ENCODE peak calls at places on chromosomes 13 and 19, in nine cellular contexts. One of them, this sample, is unnamed.
A peak's percentile ranks its signal among the peaks of the same experiment; 100 is the strongest.

GRCh38 chr19:41612483-41612882 is 14.4 kb downstream of the CEACAM4 start:
- DNase-seq in fibroblast of lung: no peak
- DNase-seq in SK-N-SH: no peak
- DNase-seq in AG09309: no peak
- DNase-seq in thyroid gland: no peak
- DNase-seq in GM12865: no peak
- DNase-seq in fibroblast of the aortic adventitia: no peak
- DNase-seq in lung: peak; percentile 29
- DNase-seq in prostate gland: no peak
- DNase-seq in this sample: no peak

GRCh38 chr19:53910170-53910518 is 1.1 kb downstream of the CACNG7 start:
- DNase-seq in GM12865: no peak
- DNase-seq in fibroblast of lung: no peak
- DNase-seq in lung: no peak
- DNase-seq in prostate gland: no peak
- DNase-seq in fibroblast of the aortic adventitia: peak; percentile 30
- DNase-seq in AG09309: no peak
- DNase-seq in SK-N-SH: peak; percentile 78
- DNase-seq in thyroid gland: no peak
- DNase-seq in this sample: peak; percentile 31

GRCh38 chr13:109577191-109577700 is 209.1 kb downstream of the IRS2 start:
- DNase-seq in AG09309: no peak
- DNase-seq in SK-N-SH: no peak
- DNase-seq in fibroblast of the aortic adventitia: no peak
- DNase-seq in lung: no peak
- DNase-seq in prostate gland: no peak
- DNase-seq in thyroid gland: no peak
- DNase-seq in fibroblast of lung: no peak
- DNase-seq in GM12865: no peak
- DNase-seq in this sample: no peak

GRCh38 chr19:3979289-3979673 is 6.0 kb downstream of the EEF2 start:
- DNase-seq in SK-N-SH: peak; percentile 11
- DNase-seq in GM12865: no peak
- DNase-seq in lung: no peak
- DNase-seq in AG09309: no peak
- DNase-seq in prostate gland: no peak
- DNase-seq in fibroblast of lung: no peak
- DNase-seq in fibroblast of the aortic adventitia: no peak
- DNase-seq in thyroid gland: no peak
- DNase-seq in this sample: no peak

GRCh38 chr19:19659646-19660245 is 3.7 kb downstream of the ATP13A1 start:
- DNase-seq in thyroid gland: no peak
- DNase-seq in SK-N-SH: no peak
- DNase-seq in prostate gland: no peak
- DNase-seq in AG09309: no peak
- DNase-seq in fibroblast of lung: no peak
- DNase-seq in fibroblast of the aortic adventitia: no peak
- DNase-seq in GM12865: no peak
- DNase-seq in lung: no peak
- DNase-seq in this sample: no peak

GRCh38 chr13:105343134-105343806 is 1192.2 kb downstream of the EFNB2 start:
- DNase-seq in AG09309: no peak
- DNase-seq in fibroblast of lung: peak; percentile 42
- DNase-seq in thyroid gland: peak; percentile 11
- DNase-seq in fibroblast of the aortic adventitia: peak; percentile 22
- DNase-seq in GM12865: no peak
- DNase-seq in SK-N-SH: no peak
- DNase-seq in prostate gland: no peak
- DNase-seq in lung: no peak
- DNase-seq in this sample: no peak

GRCh38 chr13:78595819-78596700 is 7.3 kb downstream of the POU4F1 start:
- DNase-seq in GM12865: no peak
- DNase-seq in thyroid gland: no peak
- DNase-seq in SK-N-SH: peak; percentile 84
- DNase-seq in AG09309: no peak
- DNase-seq in prostate gland: no peak
- DNase-seq in fibroblast of lung: peak; percentile 10
- DNase-seq in fibroblast of the aortic adventitia: no peak
- DNase-seq in lung: no peak
- DNase-seq in this sample: no peak

GRCh38 chr13:105334211-105334610 is 1201.3 kb downstream of the EFNB2 start:
- DNase-seq in lung: no peak
- DNase-seq in fibroblast of the aortic adventitia: peak; percentile 40
- DNase-seq in AG09309: peak; percentile 43
- DNase-seq in fibroblast of lung: peak; percentile 51
- DNase-seq in thyroid gland: no peak
- DNase-seq in GM12865: no peak
- DNase-seq in SK-N-SH: no peak
- DNase-seq in prostate gland: no peak
- DNase-seq in this sample: peak; percentile 41

GRCh38 chr13:49530452-49530851 is 34.7 kb downstream of the PHF11 start:
- DNase-seq in thyroid gland: peak; percentile 45
- DNase-seq in prostate gland: no peak
- DNase-seq in GM12865: peak; percentile 72
- DNase-seq in fibroblast of lung: no peak
- DNase-seq in SK-N-SH: no peak
- DNase-seq in AG09309: no peak
- DNase-seq in lung: no peak
- DNase-seq in fibroblast of the aortic adventitia: no peak
- DNase-seq in this sample: no peak

GRCh38 chr19:1106841-1107654 is 3.3 kb downstream of the GPX4 start:
- DNase-seq in AG09309: no peak
- DNase-seq in lung: no peak
- DNase-seq in fibroblast of the aortic adventitia: peak; percentile 67
- DNase-seq in fibroblast of lung: peak; percentile 51
- DNase-seq in prostate gland: no peak
- DNase-seq in GM12865: peak; percentile 56
- DNase-seq in SK-N-SH: no peak
- DNase-seq in thyroid gland: no peak
- DNase-seq in this sample: peak; percentile 61

GRCh38 chr13:97327521-97328221 is 105.5 kb downstream of the MBNL2 start:
- DNase-seq in GM12865: no peak
- DNase-seq in fibroblast of lung: no peak
- DNase-seq in thyroid gland: no peak
- DNase-seq in AG09309: no peak
- DNase-seq in SK-N-SH: no peak
- DNase-seq in fibroblast of the aortic adventitia: peak; percentile 86
- DNase-seq in lung: no peak
- DNase-seq in prostate gland: no peak
- DNase-seq in this sample: no peak

GRCh38 chr19:12237143-12237839 is 57.4 kb downstream of the ZNF44 start:
- DNase-seq in thyroid gland: no peak
- DNase-seq in fibroblast of the aortic adventitia: no peak
- DNase-seq in fibroblast of lung: no peak
- DNase-seq in lung: no peak
- DNase-seq in AG09309: no peak
- DNase-seq in prostate gland: no peak
- DNase-seq in SK-N-SH: no peak
- DNase-seq in GM12865: no peak
- DNase-seq in this sample: no peak

GRCh38 chr13:77698211-77699058 is 948 bp downstream of the SLAIN1 start:
- DNase-seq in prostate gland: peak; percentile 25
- DNase-seq in GM12865: peak; percentile 65
- DNase-seq in AG09309: no peak
- DNase-seq in thyroid gland: peak; percentile 49
- DNase-seq in lung: peak; percentile 37
- DNase-seq in SK-N-SH: peak; percentile 72
- DNase-seq in fibroblast of the aortic adventitia: no peak
- DNase-seq in fibroblast of lung: peak; percentile 5
- DNase-seq in this sample: peak; percentile 3

GRCh38 chr13:107803822-107804495 is 411.4 kb downstream of the LIG4 start:
- DNase-seq in thyroid gland: no peak
- DNase-seq in lung: no peak
- DNase-seq in AG09309: no peak
- DNase-seq in fibroblast of lung: no peak
- DNase-seq in SK-N-SH: no peak
- DNase-seq in fibroblast of the aortic adventitia: no peak
- DNase-seq in prostate gland: no peak
- DNase-seq in GM12865: no peak
- DNase-seq in this sample: no peak

GRCh38 chr13:52812941-52813340 is 35.5 kb downstream of the PCDH8 start:
- DNase-seq in fibroblast of lung: no peak
- DNase-seq in prostate gland: no peak
- DNase-seq in fibroblast of the aortic adventitia: no peak
- DNase-seq in lung: no peak
- DNase-seq in AG09309: no peak
- DNase-seq in SK-N-SH: no peak
- DNase-seq in GM12865: peak; percentile 20
- DNase-seq in thyroid gland: no peak
- DNase-seq in this sample: no peak

GRCh38 chr13:52806029-52806428 is 42.4 kb downstream of the PCDH8 start:
- DNase-seq in thyroid gland: no peak
- DNase-seq in fibroblast of lung: no peak
- DNase-seq in SK-N-SH: no peak
- DNase-seq in AG09309: no peak
- DNase-seq in fibroblast of the aortic adventitia: no peak
- DNase-seq in lung: no peak
- DNase-seq in prostate gland: no peak
- DNase-seq in GM12865: no peak
- DNase-seq in this sample: no peak

GRCh38 chr13:52808842-52809219 is 39.6 kb downstream of the PCDH8 start:
- DNase-seq in GM12865: no peak
- DNase-seq in SK-N-SH: no peak
- DNase-seq in lung: no peak
- DNase-seq in AG09309: no peak
- DNase-seq in thyroid gland: no peak
- DNase-seq in prostate gland: no peak
- DNase-seq in fibroblast of the aortic adventitia: no peak
- DNase-seq in fibroblast of lung: no peak
- DNase-seq in this sample: no peak

GRCh38 chr13:52804202-52804641 is 44.2 kb downstream of the PCDH8 start:
- DNase-seq in lung: no peak
- DNase-seq in fibroblast of lung: no peak
- DNase-seq in thyroid gland: no peak
- DNase-seq in prostate gland: no peak
- DNase-seq in AG09309: no peak
- DNase-seq in SK-N-SH: peak; percentile 30
- DNase-seq in GM12865: no peak
- DNase-seq in fibroblast of the aortic adventitia: peak; percentile 63
- DNase-seq in this sample: no peak

GRCh38 chr13:52809310-52809769 is 39.1 kb downstream of the PCDH8 start:
- DNase-seq in GM12865: peak; percentile 66
- DNase-seq in thyroid gland: peak; percentile 72
- DNase-seq in fibroblast of the aortic adventitia: peak; percentile 60
- DNase-seq in SK-N-SH: peak; percentile 93
- DNase-seq in fibroblast of lung: peak; percentile 35
- DNase-seq in lung: peak; percentile 51
- DNase-seq in AG09309: peak; percentile 1
- DNase-seq in prostate gland: peak; percentile 56
- DNase-seq in this sample: peak; percentile 48
- TF ChIP-seq CTCF in GM12865: peak; percentile 83
- TF ChIP-seq CTCF in thyroid gland: peak; percentile 73
- TF ChIP-seq CTCF in fibroblast of the aortic adventitia: peak; percentile 33
- TF ChIP-seq CTCF in SK-N-SH: peak; percentile 78
- TF ChIP-seq CTCF in fibroblast of lung: no peak
- TF ChIP-seq CTCF in lung: no peak
- TF ChIP-seq CTCF in AG09309: peak; percentile 26
- TF ChIP-seq CTCF in prostate gland: peak; percentile 41
- TF ChIP-seq CTCF in this sample: peak; percentile 10

GRCh38 chr19:28631931-28632330 is 581.0 kb downstream of the UQCRFS1 start:
- DNase-seq in thyroid gland: no peak
- DNase-seq in fibroblast of the aortic adventitia: no peak
- DNase-seq in lung: no peak
- DNase-seq in prostate gland: no peak
- DNase-seq in GM12865: no peak
- DNase-seq in fibroblast of lung: no peak
- DNase-seq in AG09309: no peak
- DNase-seq in SK-N-SH: no peak
- DNase-seq in this sample: no peak

GRCh38 chr19:28632357-28633076 is 580.4 kb downstream of the UQCRFS1 start:
- DNase-seq in fibroblast of lung: no peak
- DNase-seq in lung: no peak
- DNase-seq in fibroblast of the aortic adventitia: no peak
- DNase-seq in SK-N-SH: no peak
- DNase-seq in AG09309: no peak
- DNase-seq in GM12865: peak; percentile 28
- DNase-seq in thyroid gland: no peak
- DNase-seq in prostate gland: no peak
- DNase-seq in this sample: no peak

GRCh38 chr19:28634031-28634328 is 579.0 kb downstream of the UQCRFS1 start:
- DNase-seq in AG09309: no peak
- DNase-seq in prostate gland: no peak
- DNase-seq in fibroblast of lung: no peak
- DNase-seq in lung: no peak
- DNase-seq in SK-N-SH: no peak
- DNase-seq in GM12865: no peak
- DNase-seq in thyroid gland: no peak
- DNase-seq in fibroblast of the aortic adventitia: no peak
- DNase-seq in this sample: no peak

GRCh38 chr19:28634837-28635236 is 578.1 kb downstream of the UQCRFS1 start:
- DNase-seq in GM12865: no peak
- DNase-seq in SK-N-SH: no peak
- DNase-seq in lung: no peak
- DNase-seq in AG09309: no peak
- DNase-seq in fibroblast of lung: no peak
- DNase-seq in thyroid gland: no peak
- DNase-seq in prostate gland: no peak
- DNase-seq in fibroblast of the aortic adventitia: no peak
- DNase-seq in this sample: no peak

GRCh38 chr19:28633223-28634030 is 579.5 kb downstream of the UQCRFS1 start:
- DNase-seq in AG09309: peak; percentile 39
- DNase-seq in lung: peak; percentile 54
- DNase-seq in GM12865: peak; percentile 64
- DNase-seq in fibroblast of lung: peak; percentile 38
- DNase-seq in thyroid gland: no peak
- DNase-seq in prostate gland: no peak
- DNase-seq in fibroblast of the aortic adventitia: peak; percentile 78
- DNase-seq in SK-N-SH: peak; percentile 52
- DNase-seq in this sample: peak; percentile 85
- H3K4me3 ChIP-seq in AG09309: no peak overlapping the region
- H3K4me3 ChIP-seq in lung: no peak overlapping the region
- H3K4me3 ChIP-seq in GM12865: no peak overlapping the region
- H3K4me3 ChIP-seq in fibroblast of lung: no peak overlapping the region
- H3K4me3 ChIP-seq in thyroid gland: no peak overlapping the region
- H3K4me3 ChIP-seq in prostate gland: no peak overlapping the region
- H3K4me3 ChIP-seq in fibroblast of the aortic adventitia: no peak overlapping the region
- H3K4me3 ChIP-seq in SK-N-SH: no peak overlapping the region
- H3K4me3 ChIP-seq in this sample: no peak overlapping the region

DNA sequence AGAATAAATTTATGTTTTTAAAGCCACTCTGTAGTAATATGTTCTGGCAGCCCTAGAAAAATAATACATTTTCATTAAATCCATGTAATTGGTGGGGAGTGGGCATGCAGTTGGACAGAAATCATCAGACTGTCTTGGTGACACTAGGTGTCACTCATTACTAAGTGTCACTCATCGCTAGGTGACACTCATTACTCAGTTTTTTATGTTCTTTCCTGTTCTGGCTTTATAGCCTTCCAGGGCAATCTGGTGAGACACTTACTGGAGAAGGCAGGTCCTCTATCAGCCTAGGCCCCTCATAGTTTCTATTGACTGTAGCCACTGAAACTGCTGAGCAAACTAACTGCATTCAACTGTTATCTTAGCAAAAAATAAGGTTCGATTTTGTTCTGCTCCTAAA is 542.1 kb downstream of the SLITRK1 start:
- DNase-seq in fibroblast of the aortic adventitia: no peak
- DNase-seq in AG09309: no peak
- DNase-seq in lung: no peak
- DNase-seq in fibroblast of lung: no peak
- DNase-seq in thyroid gland: no peak
- DNase-seq in GM12865: peak; percentile 1
- DNase-seq in prostate gland: no peak
- DNase-seq in SK-N-SH: no peak
- DNase-seq in this sample: no peak
- TF ChIP-seq CTCF in fibroblast of the aortic adventitia: no peak
- TF ChIP-seq CTCF in AG09309: no peak
- TF ChIP-seq CTCF in lung: no peak
- TF ChIP-seq CTCF in fibroblast of lung: no peak
- TF ChIP-seq CTCF in thyroid gland: no peak
- TF ChIP-seq CTCF in GM12865: no peak
- TF ChIP-seq CTCF in prostate gland: no peak
- TF ChIP-seq CTCF in SK-N-SH: no peak
- TF ChIP-seq CTCF in this sample: no peak

GRCh38 chr13:20405691-20406090 is 120.0 kb downstream of the CRYL1 start:
- DNase-seq in lung: no peak
- DNase-seq in fibroblast of the aortic adventitia: no peak
- DNase-seq in fibroblast of lung: no peak
- DNase-seq in prostate gland: no peak
- DNase-seq in AG09309: no peak
- DNase-seq in GM12865: no peak
- DNase-seq in SK-N-SH: no peak
- DNase-seq in thyroid gland: no peak
- DNase-seq in this sample: no peak
- H3K4me3 ChIP-seq in lung: no peak overlapping the region
- H3K4me3 ChIP-seq in fibroblast of the aortic adventitia: no peak overlapping the region
- H3K4me3 ChIP-seq in fibroblast of lung: no peak overlapping the region
- H3K4me3 ChIP-seq in prostate gland: no peak overlapping the region
- H3K4me3 ChIP-seq in AG09309: no peak overlapping the region
- H3K4me3 ChIP-seq in GM12865: no peak overlapping the region
- H3K4me3 ChIP-seq in SK-N-SH: no peak overlapping the region
- H3K4me3 ChIP-seq in thyroid gland: no peak overlapping the region
- H3K4me3 ChIP-seq in this sample: no peak overlapping the region

This sample was measured in cardiac fibroblast.